ENCODE peak calls at places on chromosomes 13 and 19, in eight cellular contexts. One of them, this sample, is unnamed.

GRCh38 chr19:38944981-38945506 is 14.3 kb downstream of the MRPS12 start:
- DNase-seq in NB4: no peak
- DNase-seq in uterus: no peak
- DNase-seq in stomach: no peak
- DNase-seq in fibroblast of mammary gland: peak; percentile 14
- DNase-seq in fibroblast of lung: no peak
- DNase-seq in left ventricle myocardium inferior: no peak
- DNase-seq in AG09309: no peak
- DNase-seq in this sample: no peak

GRCh38 chr19:30387311-30388115 is 15.3 kb downstream of the ZNF536 start:
- DNase-seq in NB4: no peak
- DNase-seq in uterus: no peak
- DNase-seq in stomach: no peak
- DNase-seq in fibroblast of mammary gland: no peak
- DNase-seq in fibroblast of lung: no peak
- DNase-seq in left ventricle myocardium inferior: peak; percentile 32
- DNase-seq in AG09309: no peak
- DNase-seq in this sample: no peak

GRCh38 chr13:73059460-73060250 is 850 bp downstream of the KLF5 start:
- DNase-seq in NB4: peak; percentile 26
- DNase-seq in uterus: peak; percentile 31
- DNase-seq in stomach: peak; percentile 75
- DNase-seq in fibroblast of mammary gland: no peak
- DNase-seq in fibroblast of lung: peak; percentile 36
- DNase-seq in left ventricle myocardium inferior: peak; percentile 51
- DNase-seq in AG09309: no peak
- DNase-seq in this sample: no peak

GRCh38 chr13:108407495-108407894 is 138.0 kb downstream of the TNFSF13B start:
- DNase-seq in NB4: no peak
- DNase-seq in uterus: no peak
- DNase-seq in stomach: no peak
- DNase-seq in fibroblast of mammary gland: no peak
- DNase-seq in fibroblast of lung: no peak
- DNase-seq in left ventricle myocardium inferior: no peak
- DNase-seq in AG09309: no peak
- DNase-seq in this sample: no peak

GRCh38 chr19:29694669-29695627 is 20.1 kb downstream of the C19orf12 start:
- DNase-seq in NB4: peak; percentile 80
- DNase-seq in uterus: peak; percentile 85
- DNase-seq in stomach: peak; percentile 82
- DNase-seq in fibroblast of mammary gland: peak; percentile 74
- DNase-seq in fibroblast of lung: peak; percentile 51
- DNase-seq in left ventricle myocardium inferior: peak; percentile 82
- DNase-seq in AG09309: peak; percentile 37
- DNase-seq in this sample: no peak

GRCh38 chr13:96229356-96229755 is 139.4 kb downstream of the HS6ST3 start:
- DNase-seq in NB4: peak; percentile 56
- DNase-seq in uterus: no peak
- DNase-seq in stomach: no peak
- DNase-seq in fibroblast of mammary gland: peak; percentile 16
- DNase-seq in fibroblast of lung: no peak
- DNase-seq in left ventricle myocardium inferior: no peak
- DNase-seq in AG09309: no peak
- DNase-seq in this sample: no peak

GRCh38 chr13:44355643-44356042 is 18.0 kb upstream of the SERP2 start:
- DNase-seq in NB4: no peak
- DNase-seq in uterus: no peak
- DNase-seq in stomach: no peak
- DNase-seq in fibroblast of mammary gland: no peak
- DNase-seq in fibroblast of lung: no peak
- DNase-seq in left ventricle myocardium inferior: no peak
- DNase-seq in AG09309: no peak
- DNase-seq in this sample: no peak

GRCh38 chr19:18349524-18350128 is 9.2 kb downstream of the PGPEP1 start:
- DNase-seq in NB4: peak; percentile 56
- DNase-seq in uterus: peak; percentile 58
- DNase-seq in stomach: peak; percentile 67
- DNase-seq in fibroblast of mammary gland: peak; percentile 63
- DNase-seq in fibroblast of lung: peak; percentile 47
- DNase-seq in left ventricle myocardium inferior: no peak
- DNase-seq in AG09309: peak; percentile 18
- DNase-seq in this sample: peak; percentile 24

GRCh38 chr13:46926856-46927625 is 30.2 kb upstream of the HTR2A start:
- DNase-seq in NB4: no peak
- DNase-seq in uterus: no peak
- DNase-seq in stomach: no peak
- DNase-seq in fibroblast of mammary gland: peak; percentile 57
- DNase-seq in fibroblast of lung: peak; percentile 29
- DNase-seq in left ventricle myocardium inferior: no peak
- DNase-seq in AG09309: peak; percentile 45
- DNase-seq in this sample: no peak

GRCh38 chr19:10966809-10967208 is 6.0 kb downstream of the SMARCA4 start:
- DNase-seq in NB4: no peak
- DNase-seq in uterus: no peak
- DNase-seq in stomach: no peak
- DNase-seq in fibroblast of mammary gland: no peak
- DNase-seq in fibroblast of lung: no peak
- DNase-seq in left ventricle myocardium inferior: no peak
- DNase-seq in AG09309: no peak
- DNase-seq in this sample: no peak

GRCh38 chr13:113769106-113769505 is 10.1 kb downstream of the TMEM255B start:
- DNase-seq in NB4: no peak
- DNase-seq in uterus: no peak
- DNase-seq in stomach: no peak
- DNase-seq in fibroblast of mammary gland: no peak
- DNase-seq in fibroblast of lung: no peak
- DNase-seq in left ventricle myocardium inferior: no peak
- DNase-seq in AG09309: no peak
- DNase-seq in this sample: no peak

GRCh38 chr13:48994731-48995130 is 19.0 kb downstream of the FNDC3A start:
- DNase-seq in NB4: peak; percentile 24
- DNase-seq in uterus: no peak
- DNase-seq in stomach: no peak
- DNase-seq in fibroblast of mammary gland: peak; percentile 39
- DNase-seq in fibroblast of lung: peak; percentile 63
- DNase-seq in left ventricle myocardium inferior: no peak
- DNase-seq in AG09309: no peak
- DNase-seq in this sample: no peak

GRCh38 chr19:16363133-16363851 is 38.7 kb downstream of the KLF2 start:
- DNase-seq in NB4: no peak
- DNase-seq in uterus: no peak
- DNase-seq in stomach: peak; percentile 88
- DNase-seq in fibroblast of mammary gland: no peak
- DNase-seq in fibroblast of lung: no peak
- DNase-seq in left ventricle myocardium inferior: no peak
- DNase-seq in AG09309: no peak
- DNase-seq in this sample: no peak

GRCh38 chr19:38134538-38135149 is 89.4 kb downstream of the DPF1 start:
- DNase-seq in NB4: peak; percentile 36
- DNase-seq in uterus: no peak
- DNase-seq in stomach: peak; percentile 27
- DNase-seq in fibroblast of mammary gland: peak; percentile 59
- DNase-seq in fibroblast of lung: no peak
- DNase-seq in left ventricle myocardium inferior: no peak
- DNase-seq in AG09309: no peak
- DNase-seq in this sample: no peak

GRCh38 chr13:84571264-84571663 is 689.0 kb upstream of the SLITRK1 start:
- DNase-seq in NB4: peak; percentile 2
- DNase-seq in uterus: no peak
- DNase-seq in stomach: no peak
- DNase-seq in fibroblast of mammary gland: no peak
- DNase-seq in fibroblast of lung: no peak
- DNase-seq in left ventricle myocardium inferior: no peak
- DNase-seq in AG09309: no peak
- DNase-seq in this sample: no peak

GRCh38 chr13:75303295-75303694 is 178.7 kb downstream of the TBC1D4 start:
- DNase-seq in NB4: no peak
- DNase-seq in uterus: no peak
- DNase-seq in stomach: no peak
- DNase-seq in fibroblast of mammary gland: no peak
- DNase-seq in fibroblast of lung: no peak
- DNase-seq in left ventricle myocardium inferior: no peak
- DNase-seq in AG09309: no peak
- DNase-seq in this sample: no peak

GRCh38 chr19:17245535-17245984 is at the start of gene NR2F6:
- DNase-seq in NB4: no peak
- DNase-seq in uterus: peak; percentile 37
- DNase-seq in stomach: no peak
- DNase-seq in fibroblast of mammary gland: no peak
- DNase-seq in fibroblast of lung: no peak
- DNase-seq in left ventricle myocardium inferior: no peak
- DNase-seq in AG09309: no peak
- DNase-seq in this sample: no peak

GRCh38 chr13:46751811-46752635 is 44.9 kb downstream of the ESD start:
- DNase-seq in NB4: peak; percentile 87
- DNase-seq in uterus: no peak
- DNase-seq in stomach: no peak
- DNase-seq in fibroblast of mammary gland: peak; percentile 13
- DNase-seq in fibroblast of lung: peak; percentile 72
- DNase-seq in left ventricle myocardium inferior: no peak
- DNase-seq in AG09309: peak; percentile 11
- DNase-seq in this sample: peak; percentile 52

GRCh38 chr13:46831588-46832194 is 34.7 kb upstream of the ESD start:
- DNase-seq in NB4: peak; percentile 70
- DNase-seq in uterus: peak; percentile 20
- DNase-seq in stomach: no peak
- DNase-seq in fibroblast of mammary gland: peak; percentile 71
- DNase-seq in fibroblast of lung: peak; percentile 41
- DNase-seq in left ventricle myocardium inferior: no peak
- DNase-seq in AG09309: peak; percentile 8
- DNase-seq in this sample: peak; percentile 46

GRCh38 chr19:39237200-39238184 is 7.3 kb downstream of the IFNL3 start:
- DNase-seq in NB4: peak; percentile 51
- DNase-seq in uterus: no peak
- DNase-seq in stomach: peak; percentile 93
- DNase-seq in fibroblast of mammary gland: no peak
- DNase-seq in fibroblast of lung: no peak
- DNase-seq in left ventricle myocardium inferior: no peak
- DNase-seq in AG09309: no peak
- DNase-seq in this sample: no peak

GRCh38 chr13:40789275-40790231 is at the start of gene SLC25A15:
- DNase-seq in NB4: peak; percentile 91
- DNase-seq in uterus: peak; percentile 73
- DNase-seq in stomach: peak; percentile 87
- DNase-seq in fibroblast of mammary gland: peak; percentile 72
- DNase-seq in fibroblast of lung: peak; percentile 80
- DNase-seq in left ventricle myocardium inferior: peak; percentile 85
- DNase-seq in AG09309: no peak
- DNase-seq in this sample: no peak

GRCh38 chr19:7202888-7203287 is 91.3 kb downstream of the INSR start:
- DNase-seq in NB4: no peak
- DNase-seq in uterus: no peak
- DNase-seq in stomach: no peak
- DNase-seq in fibroblast of mammary gland: no peak
- DNase-seq in fibroblast of lung: no peak
- DNase-seq in left ventricle myocardium inferior: no peak
- DNase-seq in AG09309: no peak
- DNase-seq in this sample: no peak
- H3K4me3 ChIP-seq in NB4: no peak overlapping the region
- H3K4me3 ChIP-seq in uterus: no peak overlapping the region
- H3K4me3 ChIP-seq in stomach: no peak overlapping the region
- H3K4me3 ChIP-seq in fibroblast of mammary gland: no peak overlapping the region
- H3K4me3 ChIP-seq in fibroblast of lung: no peak overlapping the region
- H3K4me3 ChIP-seq in left ventricle myocardium inferior: no peak overlapping the region
- H3K4me3 ChIP-seq in AG09309: no peak overlapping the region
- H3K4me3 ChIP-seq in this sample: no peak overlapping the region

GRCh38 chr13:66581691-66582090 is 648.4 kb downstream of the PCDH9 start:
- DNase-seq in NB4: no peak
- DNase-seq in uterus: no peak
- DNase-seq in stomach: no peak
- DNase-seq in fibroblast of mammary gland: no peak
- DNase-seq in fibroblast of lung: no peak
- DNase-seq in left ventricle myocardium inferior: no peak
- DNase-seq in AG09309: no peak
- DNase-seq in this sample: no peak

GRCh38 chr13:66574606-66575005 is 655.5 kb downstream of the PCDH9 start:
- DNase-seq in NB4: no peak
- DNase-seq in uterus: no peak
- DNase-seq in stomach: no peak
- DNase-seq in fibroblast of mammary gland: no peak
- DNase-seq in fibroblast of lung: peak; percentile 69
- DNase-seq in left ventricle myocardium inferior: no peak
- DNase-seq in AG09309: no peak
- DNase-seq in this sample: no peak

GRCh38 chr13:66576381-66576780 is 653.8 kb downstream of the PCDH9 start:
- DNase-seq in NB4: no peak
- DNase-seq in uterus: no peak
- DNase-seq in stomach: no peak
- DNase-seq in fibroblast of mammary gland: no peak
- DNase-seq in fibroblast of lung: no peak
- DNase-seq in left ventricle myocardium inferior: no peak
- DNase-seq in AG09309: no peak
- DNase-seq in this sample: no peak

GRCh38 chr13:66577358-66577757 is 652.8 kb downstream of the PCDH9 start:
- DNase-seq in NB4: no peak
- DNase-seq in uterus: no peak
- DNase-seq in stomach: no peak
- DNase-seq in fibroblast of mammary gland: no peak
- DNase-seq in fibroblast of lung: no peak
- DNase-seq in left ventricle myocardium inferior: no peak
- DNase-seq in AG09309: no peak
- DNase-seq in this sample: no peak

GRCh38 chr13:66578305-66578704 is 651.8 kb downstream of the PCDH9 start:
- DNase-seq in NB4: no peak
- DNase-seq in uterus: no peak
- DNase-seq in stomach: no peak
- DNase-seq in fibroblast of mammary gland: peak; percentile 49
- DNase-seq in fibroblast of lung: peak; percentile 20
- DNase-seq in left ventricle myocardium inferior: no peak
- DNase-seq in AG09309: no peak
- DNase-seq in this sample: no peak
- TF ChIP-seq CTCF in NB4: no peak
- TF ChIP-seq CTCF in uterus: no peak
- TF ChIP-seq CTCF in stomach: no peak
- TF ChIP-seq CTCF in fibroblast of mammary gland: no peak
- TF ChIP-seq CTCF in fibroblast of lung: no peak
- TF ChIP-seq CTCF in left ventricle myocardium inferior: no peak
- TF ChIP-seq CTCF in AG09309: no peak
- TF ChIP-seq CTCF in this sample: no peak

DNA sequence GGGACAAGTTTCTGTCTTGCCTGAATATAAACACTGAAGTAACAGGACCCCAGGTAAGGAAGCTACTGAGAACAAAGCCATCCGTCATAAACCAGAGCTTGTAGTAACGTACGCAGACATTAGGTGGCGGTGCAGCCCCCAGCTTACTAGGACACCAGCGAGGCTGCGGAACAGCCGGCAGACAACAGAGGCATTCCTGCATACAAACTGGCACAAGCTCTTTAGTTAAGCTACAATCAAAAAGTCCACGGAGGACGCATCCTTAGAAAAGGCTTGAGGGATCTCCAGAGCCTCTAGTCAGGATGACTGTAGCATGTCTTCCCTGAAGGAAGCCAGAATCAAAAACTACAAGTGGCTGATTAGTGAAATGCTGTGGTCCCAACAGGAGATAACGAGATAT is 26.2 kb downstream of the ZNF160 start:
- DNase-seq in NB4: peak; percentile 53
- DNase-seq in uterus: peak; percentile 32
- DNase-seq in stomach: no peak
- DNase-seq in fibroblast of mammary gland: peak; percentile 40
- DNase-seq in fibroblast of lung: peak; percentile 43
- DNase-seq in left ventricle myocardium inferior: peak; percentile 63
- DNase-seq in AG09309: no peak
- DNase-seq in this sample: no peak
- H3K4me3 ChIP-seq in NB4: no peak overlapping the region
- H3K4me3 ChIP-seq in uterus: no peak overlapping the region
- H3K4me3 ChIP-seq in stomach: no peak overlapping the region
- H3K4me3 ChIP-seq in fibroblast of mammary gland: no peak overlapping the region
- H3K4me3 ChIP-seq in fibroblast of lung: no peak overlapping the region
- H3K4me3 ChIP-seq in left ventricle myocardium inferior: no peak overlapping the region
- H3K4me3 ChIP-seq in AG09309: no peak overlapping the region
- H3K4me3 ChIP-seq in this sample: no peak overlapping the region

GRCh38 chr19:34480971-34481821 is at the start of gene WTIP:
- DNase-seq in NB4: no peak
- DNase-seq in uterus: peak; percentile 81
- DNase-seq in stomach: peak; percentile 67
- DNase-seq in fibroblast of mammary gland: peak; percentile 75
- DNase-seq in fibroblast of lung: peak; percentile 94
- DNase-seq in left ventricle myocardium inferior: peak; percentile 84
- DNase-seq in AG09309: peak; percentile 66
- DNase-seq in this sample: peak; percentile 76
- TF ChIP-seq CTCF in NB4: no peak
- TF ChIP-seq CTCF in uterus: peak; percentile 3
- TF ChIP-seq CTCF in stomach: no peak
- TF ChIP-seq CTCF in fibroblast of mammary gland: no peak
- TF ChIP-seq CTCF in fibroblast of lung: no peak
- TF ChIP-seq CTCF in left ventricle myocardium inferior: no peak
- TF ChIP-seq CTCF in AG09309: no peak
- TF ChIP-seq CTCF in this sample: no peak

This sample was measured in astrocyte of the cerebellum.